ENCODE peak calls at places on chromosomes 5 and 9, in four cellular contexts. A is body of pancreas; C is CD4-positive, alpha-beta memory T cell; V is heart right ventricle. I is an unnamed sample. For H3K36me3, the result is how much of the 10 kb centered on the place peaks cover.

GRCh38 chr9:91903126-91903911 is 46.7 kb downstream of the ROR2 start:
- DNase-seq in A (no peak), C (no peak), V (no peak), I (no peak)

GRCh38 chr9:137129089-137129455 is 9.9 kb upstream of the GRIN1 start:
- DNase-seq in A (peak), C (no peak), V (no peak), I (no peak)

GRCh38 chr9:96363175-96363967 is 20.1 kb downstream of the SLC35D2 start:
- DNase-seq in A (no peak), C (no peak), V (no peak), I (no peak)

GRCh38 chr9:134834957-134835419 is 45.6 kb upstream of the FCN2 start:
- DNase-seq in A (no peak), C (no peak), V (no peak), I (no peak)

GRCh38 chr5:81717221-81717620 is 33.7 kb downstream of the SSBP2 start:
- DNase-seq in A (no peak), C (no peak), V (no peak), I (no peak)

GRCh38 chr9:1474259-1474658 is 424.1 kb downstream of the DMRT2 start:
- DNase-seq in A (no peak), C (no peak), V (no peak), I (no peak)

GRCh38 chr9:9612270-9612669 is 1000.5 kb downstream of the PTPRD start:
- DNase-seq in A (no peak), C (no peak), V (no peak), I (no peak)

GRCh38 chr5:142446131-142446959 is 121.5 kb upstream of the SPRY4 start:
- DNase-seq in A (no peak), C (no peak), V (peak), I (no peak)

GRCh38 chr9:70814597-70814996 is 306.8 kb downstream of the TRPM3 start:
- DNase-seq in A (no peak), C (no peak), V (no peak), I (no peak)

GRCh38 chr5:172123269-172123692 is 64.7 kb downstream of the STK10 start:
- DNase-seq in A (peak), C (no peak), V (peak), I (no peak)

GRCh38 chr9:103574056-103574455 is 520.1 kb upstream of the SMC2 start:
- DNase-seq in A (no peak), C (no peak), V (no peak), I (no peak)

GRCh38 chr5:1227669-1228068 is 2.5 kb downstream of the SLC6A18 start:
- DNase-seq in A (peak), C (no peak), V (no peak), I (no peak)

GRCh38 chr9:35035851-35036701 is 36.3 kb downstream of the VCP start:
- DNase-seq in A (no peak), C (peak), V (peak), I (peak)

DNA sequence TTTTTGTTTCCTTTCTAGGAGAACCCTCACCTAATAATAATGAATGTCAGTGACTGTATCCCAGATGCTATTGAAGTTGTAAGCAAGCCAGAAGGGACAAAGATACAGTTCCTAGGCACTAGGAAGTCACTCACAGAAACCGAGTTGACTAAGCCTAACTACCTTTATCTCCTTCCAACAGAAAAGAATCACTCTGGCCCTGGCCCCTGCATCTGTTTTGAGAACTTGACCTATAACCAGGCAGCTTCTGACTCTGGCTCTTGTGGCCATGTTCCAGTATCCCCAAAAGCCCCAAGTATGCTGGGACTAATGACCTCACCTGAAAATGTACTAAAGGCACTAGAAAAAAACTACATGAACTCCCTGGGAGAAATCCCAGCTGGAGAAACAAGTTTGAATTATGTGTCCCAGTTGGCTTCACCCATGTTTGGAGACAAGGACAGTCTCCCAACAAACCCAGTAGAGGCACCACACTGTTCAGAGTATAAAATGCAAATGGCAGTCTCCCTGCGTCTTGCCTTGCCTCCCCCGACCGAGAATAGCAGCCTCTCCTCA is 87.1 kb downstream of the OSMR start:
- DNase-seq in A (peak), C (no peak), V (no peak), I (no peak)
- H3K36me3 ChIP-seq in A (under half), C (under half), V (half or more), I (half or more)

DNA sequence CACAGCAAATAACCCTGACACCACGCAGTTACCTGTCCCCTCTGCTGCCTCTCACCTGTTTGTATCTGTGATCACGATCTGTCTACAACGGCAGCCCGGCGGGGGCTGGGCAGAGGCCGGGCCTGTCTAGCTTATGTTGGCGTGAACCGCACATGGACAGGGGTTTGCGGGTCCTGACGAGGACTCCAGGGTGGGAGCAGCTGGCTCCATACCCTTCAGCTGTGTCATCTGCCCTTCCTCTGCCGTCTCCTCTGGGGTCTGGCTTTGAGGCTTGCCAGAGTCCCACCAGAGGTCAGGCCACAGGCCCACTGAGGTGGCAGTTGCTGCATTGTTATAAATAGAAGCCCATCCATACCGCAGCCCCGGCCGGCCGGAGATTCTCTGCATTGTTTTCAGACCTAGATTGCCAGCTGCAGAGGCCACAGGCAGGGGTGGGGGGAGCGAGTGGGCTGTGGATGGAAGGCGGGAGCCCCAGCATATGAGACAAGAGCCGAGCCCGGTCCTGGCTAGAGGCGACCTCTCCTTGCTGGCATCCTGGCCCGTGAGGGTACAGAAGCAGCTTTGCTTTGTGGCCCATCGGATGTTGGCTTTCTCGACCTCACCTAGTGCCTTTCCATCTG is 37.8 kb downstream of the FAM78A start:
- DNase-seq in A (no peak), C (no peak), V (peak), I (no peak)
- H3K27ac ChIP-seq in A (no peak), C (peak), V (peak), I (peak)

GRCh38 chr9:19085295-19085694 is 17.4 kb downstream of the HAUS6 start:
- DNase-seq in A (no peak), C (peak), V (no peak), I (no peak)
- H3K36me3 ChIP-seq in A (under half), C (under half), V (half or more), I (half or more)

GRCh38 chr5:54301852-54302251 is 8.5 kb downstream of the ARL15 start:
- DNase-seq in A (no peak), C (no peak), V (no peak), I (no peak)

GRCh38 chr5:54304031-54304430 is 6.3 kb downstream of the ARL15 start:
- DNase-seq in A (no peak), C (no peak), V (no peak), I (peak)

GRCh38 chr5:54301215-54301614 is 9.2 kb downstream of the ARL15 start:
- DNase-seq in A (no peak), C (no peak), V (no peak), I (no peak)

GRCh38 chr5:54298947-54299346 is 11.4 kb downstream of the ARL15 start:
- DNase-seq in A (no peak), C (no peak), V (no peak), I (no peak)

DNA sequence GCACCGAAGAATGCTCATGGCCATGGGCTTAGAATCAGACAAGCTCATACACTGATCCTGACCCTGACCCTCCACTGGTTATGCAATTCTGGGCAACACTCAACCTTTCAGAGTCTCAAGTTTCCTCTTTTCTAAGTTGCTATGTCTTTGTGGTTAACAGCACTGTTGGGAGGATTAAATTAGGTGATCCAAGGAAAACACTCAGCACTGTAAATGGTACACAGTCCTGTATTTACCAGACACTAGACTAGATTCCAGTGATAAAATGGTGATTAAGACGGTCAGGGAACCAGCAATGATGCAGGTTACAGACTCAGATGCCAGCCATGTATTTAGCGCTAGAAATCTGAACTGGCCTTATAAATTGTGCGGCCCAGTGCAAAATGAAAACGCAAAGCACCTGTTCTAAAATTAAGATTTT is 8.1 kb downstream of the ARL15 start:
- DNase-seq in A (peak), C (no peak), V (no peak), I (no peak)
- H3K27ac ChIP-seq in A (no peak), C (no peak), V (peak), I (no peak)

GRCh38 chr5:5470933-5471332 is 48.5 kb downstream of the ICE1 start:
- DNase-seq in A (no peak), C (no peak), V (no peak), I (no peak)
- H3K36me3 ChIP-seq in A (under half), C (under half), V (half or more), I (half or more)

GRCh38 chr9:80059979-80060378 is 488.2 kb downstream of the TLE4 start:
- DNase-seq in A (no peak), C (no peak), V (no peak), I (no peak)
- H3K27ac ChIP-seq in A (no peak), C (no peak), V (no peak), I (no peak)

I was measured in lower lobe of right lung.